ENCODE peak calls at places on chromosomes 13 and 19, in six cellular contexts. A is K562, K is A549, O is HepG2, Z is endothelial cell of umbilical vein, Y is GM12878. C is an unnamed sample.

GRCh38 chr13:43132228-43132627 is 108.8 kb downstream of the DNAJC15 start:
- DNase-seq in Y (no peak), Z (peak), O (peak), K (peak), A (no peak), C (peak)

GRCh38 chr13:33052446-33052845 is 36.2 kb downstream of the KL start:
- DNase-seq in Y (no peak), K (no peak), A (no peak), Z (no peak), O (no peak), C (no peak)

GRCh38 chr19:5001547-5002131 is 32.7 kb downstream of the KDM4B start:
- DNase-seq in A (peak), O (peak), Y (no peak), Z (peak), K (peak), C (peak)

GRCh38 chr13:75621147-75621546 is 15.0 kb upstream of the LMO7 start:
- DNase-seq in O (no peak), Y (no peak), Z (peak), K (no peak), A (no peak), C (no peak)

GRCh38 chr13:46475586-46475991 is 77.4 kb upstream of the LRCH1 start:
- DNase-seq in A (no peak), O (no peak), Z (no peak), Y (no peak), K (no peak), C (no peak)

GRCh38 chr13:77928909-77929308 is 10.3 kb upstream of the EDNRB start:
- DNase-seq in K (no peak), Z (peak), A (no peak), O (no peak), Y (peak), C (peak)

GRCh38 chr13:41001695-41002094 is 17.4 kb downstream of the ELF1 start:
- DNase-seq in A (no peak), Y (no peak), Z (no peak), K (no peak), O (peak), C (no peak)

GRCh38 chr13:58097831-58098230 is 466.3 kb downstream of the PCDH17 start:
- DNase-seq in Z (peak), O (no peak), K (no peak), Y (no peak), A (no peak), C (no peak)

GRCh38 chr19:45404557-45405434 is at the start of gene PPP1R13L:
- DNase-seq in O (peak), K (peak), Z (peak), A (peak), Y (peak), C (peak)

GRCh38 chr19:51372649-51373504 is at the start of gene NKG7:
- DNase-seq in A (peak), O (no peak), K (no peak), Y (peak), Z (no peak), C (peak)

GRCh38 chr19:19109601-19110000 is 28.7 kb downstream of the TMEM161A start:
- DNase-seq in O (no peak), A (no peak), Y (no peak), Z (no peak), K (no peak), C (no peak)

GRCh38 chr19:15161028-15161984 is 39.5 kb downstream of the NOTCH3 start:
- DNase-seq in Y (no peak), O (peak), Z (no peak), A (peak), K (peak), C (peak)

GRCh38 chr13:62747629-62748028 is 1332.0 kb upstream of the PCDH20 start:
- DNase-seq in O (no peak), Z (no peak), K (no peak), Y (no peak), A (no peak), C (peak)

GRCh38 chr13:43572601-43573360 is 214.0 kb downstream of the ENOX1 start:
- DNase-seq in Z (no peak), O (no peak), A (no peak), Y (no peak), K (no peak), C (no peak)

GRCh38 chr13:44305845-44306244 is 67.8 kb upstream of the SERP2 start:
- DNase-seq in Z (peak), A (no peak), K (no peak), Y (no peak), O (no peak), C (no peak)

GRCh38 chr19:13366529-13367143 is 139.6 kb downstream of the CACNA1A start:
- DNase-seq in Y (no peak), Z (peak), A (peak), K (peak), O (no peak), C (peak)

GRCh38 chr19:5918463-5919079 is 4.5 kb downstream of the CAPS start:
- DNase-seq in A (no peak), O (no peak), Z (no peak), K (no peak), Y (no peak), C (no peak)

GRCh38 chr13:100883453-100883852 is 208.9 kb upstream of the TMTC4 start:
- DNase-seq in Y (no peak), K (no peak), A (no peak), O (peak), Z (no peak), C (no peak)

GRCh38 chr13:102948006-102948405 is 102.2 kb downstream of the ERCC5 start:
- DNase-seq in Y (no peak), Z (no peak), K (no peak), O (no peak), A (no peak), C (no peak)

GRCh38 chr13:33277946-33278345 is 7.6 kb downstream of the STARD13 start:
- DNase-seq in A (no peak), Y (no peak), O (no peak), Z (no peak), K (no peak), C (no peak)

GRCh38 chr13:45833663-45834062 is 17.9 kb downstream of the SIAH3 start:
- DNase-seq in Z (peak), O (no peak), A (no peak), Y (no peak), K (no peak), C (peak)

GRCh38 chr13:32098275-32098674 is 66.7 kb downstream of the FRY start:
- DNase-seq in K (no peak), Z (no peak), O (peak), A (no peak), Y (no peak), C (peak)

GRCh38 chr13:41700790-41701310 is 243.5 kb downstream of the RGCC start:
- DNase-seq in Y (no peak), K (no peak), A (no peak), O (no peak), Z (peak), C (peak)

GRCh38 chr19:3360494-3361383 is 5.6 kb upstream of the NFIC start:
- DNase-seq in O (no peak), K (no peak), Y (no peak), Z (peak), A (peak), C (peak)

GRCh38 chr19:3364501-3364858 is 1.9 kb upstream of the NFIC start:
- DNase-seq in O (no peak), Z (no peak), K (no peak), A (no peak), Y (no peak), C (no peak)

GRCh38 chr19:3363841-3364500 is 2.4 kb upstream of the NFIC start:
- DNase-seq in Z (no peak), Y (no peak), A (no peak), K (no peak), O (no peak), C (no peak)

GRCh38 chr19:3361384-3362216 is 4.8 kb upstream of the NFIC start:
- DNase-seq in A (no peak), K (no peak), O (no peak), Z (no peak), Y (no peak), C (no peak)

DNA sequence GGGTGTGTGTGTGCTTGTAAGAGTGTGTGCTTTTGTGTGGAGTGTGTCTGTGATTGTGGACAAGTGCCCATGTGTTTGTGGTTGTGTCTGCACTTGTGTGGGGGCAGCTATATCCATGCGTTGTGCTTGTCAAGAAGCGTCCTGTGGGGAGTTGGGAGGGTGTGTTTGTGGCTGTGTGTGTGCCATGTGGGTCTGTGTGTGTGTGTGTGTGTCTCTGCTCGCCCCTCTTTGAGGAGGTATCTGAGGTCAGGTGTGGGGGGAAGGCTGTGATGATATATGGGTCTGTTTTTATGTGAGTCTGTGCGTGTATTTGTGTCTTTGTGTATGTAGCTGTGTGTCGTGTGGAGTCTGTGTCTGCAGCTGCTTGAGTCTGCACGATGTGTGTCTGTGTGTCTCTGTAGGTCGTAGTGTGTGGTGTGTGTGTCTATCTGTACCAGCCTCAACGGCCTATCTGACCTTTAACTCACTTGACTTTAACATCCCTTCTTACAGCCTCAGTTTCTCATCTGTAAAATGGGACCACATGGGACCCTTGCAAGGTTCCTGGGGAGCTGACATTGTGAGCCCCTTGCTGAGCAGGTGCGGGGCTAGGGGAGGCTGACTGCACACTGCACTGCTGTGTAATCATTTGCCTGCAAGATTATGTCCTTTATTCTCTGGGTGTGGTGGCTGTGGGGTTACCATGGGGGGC is 4.0 kb upstream of the NFIC start:
- DNase-seq in Z (no peak), Y (no peak), O (no peak), A (no peak), K (no peak), C (no peak)
- H3K4me3 ChIP-seq in Z (no peak), Y (peak), O (no peak), A (peak), K (no peak), C (no peak)

DNA sequence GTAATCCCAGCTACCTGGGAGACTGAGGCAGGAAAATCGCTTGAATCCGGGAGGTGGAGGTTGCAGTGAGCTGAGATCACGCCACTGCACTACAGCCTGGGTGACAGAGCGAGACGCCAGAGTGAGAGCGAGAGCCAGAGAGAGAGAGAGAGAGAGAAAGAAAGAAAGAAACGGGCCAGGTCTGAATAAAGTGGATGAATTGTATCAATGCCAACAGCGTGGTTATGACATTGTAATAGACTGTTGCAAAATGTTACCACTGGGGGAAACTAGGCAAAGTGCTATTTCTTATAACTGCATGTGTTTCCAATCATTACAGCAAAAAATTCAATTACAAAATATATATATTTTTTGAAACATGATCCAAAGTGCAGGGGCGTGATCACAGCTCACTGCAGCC is 11.8 kb upstream of the BTBD2 start:
- DNase-seq in Y (no peak), K (no peak), O (no peak), A (no peak), Z (no peak), C (peak)
- TF ChIP-seq MAX in Y (no peak), K (no peak), O (no peak), A (no peak), Z (no peak), C (no peak)

DNA sequence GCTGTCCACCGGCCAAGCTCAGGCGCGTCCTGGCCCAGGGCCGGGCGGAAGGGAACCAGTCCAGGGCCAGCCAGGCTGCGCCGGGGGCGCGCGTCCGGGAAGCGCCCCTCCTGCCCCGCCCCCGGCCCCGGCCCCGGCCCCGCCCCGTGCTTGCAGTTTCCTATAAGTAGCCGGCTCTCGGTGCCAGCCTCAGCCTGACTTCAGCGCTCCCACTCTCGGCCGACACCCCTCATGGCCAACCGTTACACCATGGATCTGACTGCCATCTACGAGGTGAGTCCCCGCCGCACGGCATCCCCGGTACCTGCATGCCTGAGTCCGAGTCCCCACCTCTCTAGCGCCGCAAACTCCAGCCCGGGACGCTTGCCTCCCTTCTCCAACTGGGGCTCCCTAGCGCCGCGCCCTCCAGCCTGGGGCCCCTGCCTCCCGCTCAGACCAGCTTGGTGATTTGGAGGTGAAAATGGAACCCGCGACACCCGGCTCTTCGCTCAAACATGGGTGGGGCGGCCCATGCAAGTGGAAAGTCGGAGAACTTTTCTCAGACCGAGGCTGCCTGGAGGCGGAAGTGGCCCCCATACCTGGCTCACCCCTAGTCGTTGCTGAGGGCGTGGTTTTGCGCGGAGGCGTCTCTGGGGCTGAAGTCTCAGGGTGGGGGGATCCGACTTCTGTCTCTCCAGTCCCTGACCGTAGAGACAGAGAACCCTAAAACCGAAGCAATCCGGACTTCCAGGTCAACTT is at the start of gene ZFP36:
- DNase-seq in O (peak), Z (peak), K (peak), Y (no peak), A (peak), C (peak)
- TF ChIP-seq MYC in O (no peak), Z (no peak), K (no peak), Y (no peak), A (peak), C (no peak)

DNA sequence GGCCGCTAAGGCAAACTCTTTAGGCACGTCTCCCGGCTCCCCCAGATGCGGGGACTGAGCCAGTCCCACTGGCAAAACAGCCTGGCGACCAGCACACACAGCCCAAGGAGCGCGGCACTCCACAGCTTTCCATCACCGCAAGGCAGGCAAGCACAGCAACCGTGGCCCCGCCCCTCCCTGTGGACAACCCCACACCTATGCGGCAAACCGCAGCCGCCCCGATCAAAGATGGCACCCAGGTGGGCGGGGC is 1.9 kb downstream of the PEG3 start:
- DNase-seq in K (no peak), Z (no peak), O (no peak), Y (no peak), A (no peak), C (no peak)
- H3K4me3 ChIP-seq in K (no peak), Z (no peak), O (peak), Y (no peak), A (no peak), C (no peak)

GRCh38 chr19:16419671-16420394 is 51.9 kb downstream of the EPS15L1 start:
- DNase-seq in A (no peak), K (no peak), O (no peak), Z (peak), Y (no peak), C (no peak)

GRCh38 chr19:16417660-16418596 is 53.8 kb downstream of the EPS15L1 start:
- DNase-seq in K (peak), Z (peak), Y (no peak), O (peak), A (peak), C (peak)

GRCh38 chr19:16416996-16417395 is 54.8 kb downstream of the EPS15L1 start:
- DNase-seq in Z (no peak), A (no peak), O (no peak), Y (no peak), K (no peak), C (no peak)

GRCh38 chr19:16416574-16416973 is 55.2 kb downstream of the EPS15L1 start:
- DNase-seq in K (no peak), A (no peak), Y (no peak), O (no peak), Z (no peak), C (no peak)

DNA sequence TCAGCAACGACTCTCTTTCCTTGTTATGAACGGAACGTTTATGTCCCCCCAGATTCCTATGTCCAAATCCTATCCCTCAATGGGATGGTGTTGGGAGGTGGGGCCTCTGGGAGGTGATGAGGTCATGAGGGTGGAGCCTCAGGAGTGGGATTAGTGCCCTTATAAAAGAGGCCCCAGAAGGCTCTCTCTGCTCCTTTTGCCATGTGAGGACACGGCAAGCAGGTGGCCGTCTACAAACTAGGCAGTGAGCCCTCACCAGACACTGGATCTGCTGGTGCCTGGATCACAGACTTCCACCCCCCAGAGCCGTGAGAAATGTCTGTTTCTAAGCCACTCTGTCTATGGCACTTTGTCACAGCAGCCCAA is 53.2 kb downstream of the EPS15L1 start:
- DNase-seq in Y (no peak), Z (no peak), A (no peak), K (no peak), O (no peak), C (no peak)
- TF ChIP-seq MAX in Y (no peak), Z (no peak), A (no peak), K (no peak), O (no peak), C (no peak)

GRCh38 chr19:46469541-46470185 is 1.7 kb downstream of the PNMA8A start:
- DNase-seq in Z (no peak), Y (no peak), O (no peak), A (no peak), K (no peak), C (no peak)

GRCh38 chr19:46461537-46461936 is 9.8 kb downstream of the PNMA8A start:
- DNase-seq in Z (no peak), K (no peak), A (no peak), O (no peak), Y (no peak), C (no peak)

GRCh38 chr19:46471116-46471733 is at the start of gene PNMA8A:
- DNase-seq in A (peak), Z (peak), K (peak), O (no peak), Y (no peak), C (no peak)

GRCh38 chr19:46470376-46470775 is 987 bp downstream of the PNMA8A start:
- DNase-seq in O (no peak), Y (no peak), A (no peak), Z (no peak), K (no peak), C (no peak)

DNA sequence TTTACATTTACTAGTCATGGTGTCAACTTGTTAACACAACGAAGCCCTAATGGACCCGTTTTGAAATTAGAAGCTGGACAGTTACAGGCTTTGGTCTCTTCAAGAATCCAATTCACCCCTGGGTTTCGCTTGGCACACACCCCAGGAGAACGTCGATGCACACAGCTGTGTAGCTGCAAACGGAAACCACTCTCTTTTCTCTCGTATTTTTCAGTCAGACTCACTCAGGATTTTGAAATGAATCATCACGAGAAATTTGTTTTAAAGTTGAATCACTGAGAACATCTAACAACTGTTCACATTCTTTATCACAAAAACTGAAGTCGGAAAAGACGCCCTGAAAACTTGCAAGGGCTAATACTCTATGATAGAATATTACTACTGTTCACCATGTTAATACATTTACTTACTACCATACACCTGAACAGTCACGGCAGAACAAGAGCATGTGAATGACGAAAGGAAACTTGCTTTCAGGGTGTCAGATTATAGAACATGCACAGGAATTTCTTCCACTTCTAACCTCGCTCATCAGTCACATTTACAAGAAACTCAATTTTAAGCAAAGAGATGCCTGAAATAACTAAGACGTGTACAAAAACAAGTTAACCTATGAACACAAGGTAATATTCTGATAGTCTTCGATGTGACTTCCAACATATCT is 4.7 kb downstream of the PNMA8A start:
- DNase-seq in Z (no peak), K (no peak), A (no peak), O (no peak), Y (peak), C (no peak)
- TF ChIP-seq MYC in Z (no peak), K (no peak), A (no peak), O (no peak), Y (no peak), C (no peak)

GRCh38 chr19:3784607-3785463 is 1.3 kb downstream of the MATK start:
- DNase-seq in K (peak), O (no peak), Y (no peak), A (no peak), Z (no peak), C (no peak)
- H3K4me3 ChIP-seq in K (no peak), O (no peak), Y (no peak), A (peak), Z (no peak), C (peak)